ENCODE peak calls at places on chromosomes 13 and 19, in four cellular contexts. One of them, this sample, is unnamed.

GRCh38 chr19:36460046-36460445 is 29.3 kb downstream of the ZNF566 start:
- DNase-seq in neural progenitor cell: no peak
- DNase-seq in IMR-90: peak; percentile 29
- DNase-seq in hepatocyte: no peak
- DNase-seq in this sample: peak; percentile 60

GRCh38 chr13:20848203-20848602 is 54.3 kb downstream of the XPO4 start:
- DNase-seq in neural progenitor cell: no peak
- DNase-seq in IMR-90: no peak
- DNase-seq in hepatocyte: no peak
- DNase-seq in this sample: no peak

GRCh38 chr13:38308736-38309135 is 40.9 kb upstream of the UFM1 start:
- DNase-seq in neural progenitor cell: no peak
- DNase-seq in IMR-90: peak; percentile 63
- DNase-seq in hepatocyte: peak; percentile 13
- DNase-seq in this sample: no peak

GRCh38 chr13:113650275-113650674 is 7.7 kb downstream of the ATP4B start:
- DNase-seq in neural progenitor cell: no peak
- DNase-seq in IMR-90: no peak
- DNase-seq in hepatocyte: no peak
- DNase-seq in this sample: no peak

GRCh38 chr13:46202956-46203355 is 8.8 kb upstream of the LRRC63 start:
- DNase-seq in neural progenitor cell: no peak
- DNase-seq in IMR-90: no peak
- DNase-seq in hepatocyte: no peak
- DNase-seq in this sample: no peak

GRCh38 chr13:32228330-32229041 is 86.7 kb downstream of the ZAR1L start:
- DNase-seq in neural progenitor cell: no peak
- DNase-seq in IMR-90: peak; percentile 84
- DNase-seq in hepatocyte: no peak
- DNase-seq in this sample: peak; percentile 23

GRCh38 chr19:5850743-5851293 is 431 bp downstream of the FUT3 start:
- DNase-seq in neural progenitor cell: no peak
- DNase-seq in IMR-90: peak; percentile 53
- DNase-seq in hepatocyte: no peak
- DNase-seq in this sample: peak; percentile 91

GRCh38 chr13:75359266-75359665 is 122.7 kb downstream of the TBC1D4 start:
- DNase-seq in neural progenitor cell: peak; percentile 14
- DNase-seq in IMR-90: peak; percentile 94
- DNase-seq in hepatocyte: no peak
- DNase-seq in this sample: peak; percentile 91

GRCh38 chr19:31135841-31136240 is 213.4 kb downstream of the TSHZ3 start:
- DNase-seq in neural progenitor cell: no peak
- DNase-seq in IMR-90: peak; percentile 56
- DNase-seq in hepatocyte: no peak
- DNase-seq in this sample: no peak

GRCh38 chr19:33806434-33806881 is 9.8 kb downstream of the KCTD15 start:
- DNase-seq in neural progenitor cell: no peak
- DNase-seq in IMR-90: no peak
- DNase-seq in hepatocyte: no peak
- DNase-seq in this sample: peak; percentile 60

GRCh38 chr19:33804021-33804799 is 7.5 kb downstream of the KCTD15 start:
- DNase-seq in neural progenitor cell: no peak
- DNase-seq in IMR-90: peak; percentile 83
- DNase-seq in hepatocyte: peak; percentile 87
- DNase-seq in this sample: peak; percentile 94

GRCh38 chr19:33808399-33808798 is 11.7 kb downstream of the KCTD15 start:
- DNase-seq in neural progenitor cell: no peak
- DNase-seq in IMR-90: no peak
- DNase-seq in hepatocyte: no peak
- DNase-seq in this sample: peak; percentile 65

GRCh38 chr19:33805313-33805712 is 8.6 kb downstream of the KCTD15 start:
- DNase-seq in neural progenitor cell: no peak
- DNase-seq in IMR-90: no peak
- DNase-seq in hepatocyte: no peak
- DNase-seq in this sample: no peak

DNA sequence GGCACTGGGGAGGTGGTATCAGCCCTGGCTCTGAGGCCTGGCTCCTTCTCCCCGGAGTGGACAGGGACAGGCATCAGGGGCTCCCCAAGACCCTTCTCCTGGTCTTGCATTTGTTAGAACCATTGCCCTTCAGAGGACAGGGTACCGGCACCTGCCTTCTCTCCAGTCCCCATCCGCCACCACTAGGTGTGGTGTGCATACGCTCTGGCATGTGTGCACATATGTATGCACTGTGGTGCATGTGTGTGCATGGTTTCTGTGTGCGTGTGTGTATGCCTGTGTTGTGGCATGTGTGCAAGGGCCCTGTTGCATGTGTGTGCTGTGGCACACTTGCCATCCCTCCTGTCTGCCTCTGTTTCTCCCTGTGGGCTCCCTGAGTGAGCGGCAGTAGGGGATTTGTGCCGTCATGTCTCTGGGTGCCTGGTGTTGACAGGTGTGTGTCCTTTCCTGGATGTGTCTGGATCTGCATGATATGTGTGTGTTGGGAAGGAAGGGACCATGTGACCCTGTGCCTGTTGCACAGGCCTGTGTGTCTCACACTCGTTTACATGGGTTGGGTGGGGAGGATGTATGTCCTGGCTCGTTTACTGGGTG is 9.3 kb downstream of the KCTD15 start:
- DNase-seq in neural progenitor cell: no peak
- DNase-seq in IMR-90: no peak
- DNase-seq in hepatocyte: no peak
- DNase-seq in this sample: peak; percentile 30
- H4K20me1 ChIP-seq in neural progenitor cell: peaks cover 37% of the 10 kb centered on the region
- H4K20me1 ChIP-seq in IMR-90: peaks cover 6% of the 10 kb centered on the region
- H4K20me1 ChIP-seq in hepatocyte: peaks cover 2% of the 10 kb centered on the region
- H4K20me1 ChIP-seq in this sample: peaks cover 28% of the 10 kb centered on the region

GRCh38 chr19:23991170-23991569 is 76.5 kb downstream of the ZNF726 start:
- DNase-seq in neural progenitor cell: no peak
- DNase-seq in IMR-90: no peak
- DNase-seq in hepatocyte: peak; percentile 11
- DNase-seq in this sample: no peak
- TF ChIP-seq CTCF in neural progenitor cell: no peak
- TF ChIP-seq CTCF in IMR-90: no peak
- TF ChIP-seq CTCF in hepatocyte: no peak
- TF ChIP-seq CTCF in this sample: no peak

GRCh38 chr19:17110599-17110966 is 35.0 kb downstream of the MYO9B start:
- DNase-seq in neural progenitor cell: no peak
- DNase-seq in IMR-90: no peak
- DNase-seq in hepatocyte: no peak
- DNase-seq in this sample: no peak

GRCh38 chr19:17109300-17109699 is 33.7 kb downstream of the MYO9B start:
- DNase-seq in neural progenitor cell: no peak
- DNase-seq in IMR-90: no peak
- DNase-seq in hepatocyte: no peak
- DNase-seq in this sample: peak; percentile 22

GRCh38 chr19:17108453-17108784 is 32.8 kb downstream of the MYO9B start:
- DNase-seq in neural progenitor cell: no peak
- DNase-seq in IMR-90: no peak
- DNase-seq in hepatocyte: no peak
- DNase-seq in this sample: no peak

GRCh38 chr19:17111766-17112165 is 36.2 kb downstream of the MYO9B start:
- DNase-seq in neural progenitor cell: no peak
- DNase-seq in IMR-90: no peak
- DNase-seq in hepatocyte: no peak
- DNase-seq in this sample: no peak

DNA sequence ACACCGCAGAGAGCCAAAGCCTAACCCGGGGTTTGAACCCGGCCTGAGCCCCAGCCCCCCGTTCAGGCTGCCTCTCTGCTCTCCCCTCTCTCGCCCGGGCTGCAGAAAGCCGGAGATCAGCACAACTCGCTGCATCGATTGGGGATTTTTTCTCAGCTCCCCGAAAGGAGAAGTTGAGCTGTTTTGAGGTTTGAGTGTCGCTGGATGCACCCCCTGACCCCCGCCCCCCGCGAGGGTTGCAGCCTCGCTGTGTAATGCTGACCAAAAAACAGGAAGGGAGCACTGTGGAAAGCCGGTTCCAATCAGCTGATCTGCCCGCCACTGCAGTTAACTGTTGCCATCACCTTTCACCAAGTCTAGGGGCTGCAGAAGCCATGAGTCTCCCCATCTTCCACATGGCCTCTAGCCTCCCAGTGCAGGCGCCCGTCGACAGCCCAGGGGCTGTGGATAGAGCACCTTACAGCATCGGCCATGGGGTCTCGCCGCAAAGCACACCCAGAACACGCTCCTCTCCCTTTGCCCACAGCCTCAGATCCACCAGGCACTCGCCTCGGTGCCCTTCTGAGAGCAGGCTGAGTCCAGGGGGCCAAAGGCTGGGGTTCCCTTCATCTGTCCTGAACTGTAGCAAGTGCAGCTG is 34.5 kb downstream of the MYO9B start:
- DNase-seq in neural progenitor cell: no peak
- DNase-seq in IMR-90: no peak
- DNase-seq in hepatocyte: no peak
- DNase-seq in this sample: peak; percentile 82
- H3K27ac ChIP-seq in neural progenitor cell: no peak overlapping the region
- H3K27ac ChIP-seq in IMR-90: peak overlapping the region; percentile 23
- H3K27ac ChIP-seq in hepatocyte: no peak overlapping the region
- H3K27ac ChIP-seq in this sample: peak overlapping the region; percentile 49

GRCh38 chr19:49489601-49490167 is 2.3 kb downstream of the RPL13A start:
- DNase-seq in neural progenitor cell: peak; percentile 2
- DNase-seq in IMR-90: no peak
- DNase-seq in hepatocyte: no peak
- DNase-seq in this sample: no peak

GRCh38 chr19:49487277-49488045 is at the start of gene RPL13A:
- DNase-seq in neural progenitor cell: peak; percentile 100
- DNase-seq in IMR-90: peak; percentile 99
- DNase-seq in hepatocyte: peak; percentile 100
- DNase-seq in this sample: peak; percentile 99

GRCh38 chr19:49486710-49487276 is 615 bp upstream of the RPL13A start:
- DNase-seq in neural progenitor cell: no peak
- DNase-seq in IMR-90: no peak
- DNase-seq in hepatocyte: no peak
- DNase-seq in this sample: no peak

GRCh38 chr19:49488863-49489537 is 1.6 kb downstream of the RPL13A start:
- DNase-seq in neural progenitor cell: peak; percentile 16
- DNase-seq in IMR-90: no peak
- DNase-seq in hepatocyte: no peak
- DNase-seq in this sample: no peak

DNA sequence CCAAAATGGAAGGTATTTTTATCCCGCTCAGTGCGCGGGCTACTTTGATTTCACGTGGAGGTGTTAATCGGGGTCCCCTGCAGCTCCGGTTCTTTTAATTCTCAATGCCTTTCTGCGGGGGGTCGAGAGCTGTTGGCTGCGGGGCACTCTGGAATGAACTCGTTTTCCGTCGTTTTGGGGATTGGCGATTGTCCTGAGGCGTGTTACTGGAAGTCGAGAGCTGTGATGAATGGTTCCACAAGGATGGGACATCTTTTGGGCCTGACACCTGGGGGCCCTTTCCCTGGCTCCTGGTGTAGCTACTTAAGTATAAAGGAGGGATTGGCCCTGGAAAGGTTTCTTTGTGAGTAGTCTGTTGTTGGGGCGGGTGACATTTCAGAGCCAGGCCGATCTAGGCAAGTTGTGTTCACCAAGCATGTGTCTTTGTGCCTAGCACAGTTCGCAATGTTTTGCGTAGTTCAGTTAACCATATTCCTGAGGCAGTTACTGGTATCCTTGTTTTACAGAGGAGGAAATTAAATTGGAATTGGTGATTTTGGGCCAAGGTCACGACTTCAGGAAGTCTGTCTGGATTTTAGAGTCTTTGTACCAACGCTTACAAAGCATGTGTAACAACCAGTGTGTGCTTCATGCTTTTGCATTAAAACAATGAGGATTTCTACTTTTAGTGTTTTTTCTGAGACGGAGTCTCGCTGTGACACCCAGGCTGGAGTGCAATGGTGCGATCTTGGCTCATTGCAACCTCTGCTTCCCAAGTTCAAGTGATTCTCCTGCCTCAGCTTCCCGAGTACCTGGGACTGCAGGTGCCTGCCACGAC is 846 bp downstream of the RPL13A start:
- DNase-seq in neural progenitor cell: peak; percentile 85
- DNase-seq in IMR-90: no peak
- DNase-seq in hepatocyte: peak; percentile 8
- DNase-seq in this sample: peak; percentile 70
- H4K20me1 ChIP-seq in neural progenitor cell: peaks cover 42% of the 10 kb centered on the region
- H4K20me1 ChIP-seq in IMR-90: peaks cover 56% of the 10 kb centered on the region
- H4K20me1 ChIP-seq in hepatocyte: peaks cover 33% of the 10 kb centered on the region
- H4K20me1 ChIP-seq in this sample: peaks cover 45% of the 10 kb centered on the region

GRCh38 chr19:3073931-3074595 is 11.8 kb upstream of the TLE5 start:
- DNase-seq in neural progenitor cell: no peak
- DNase-seq in IMR-90: no peak
- DNase-seq in hepatocyte: no peak
- DNase-seq in this sample: peak; percentile 62
- TF ChIP-seq CTCF in neural progenitor cell: no peak
- TF ChIP-seq CTCF in IMR-90: peak; percentile 25
- TF ChIP-seq CTCF in hepatocyte: no peak
- TF ChIP-seq CTCF in this sample: peak; percentile 33

GRCh38 chr19:10137751-10138682 is 18.3 kb upstream of the EIF3G start:
- DNase-seq in neural progenitor cell: no peak
- DNase-seq in IMR-90: no peak
- DNase-seq in hepatocyte: no peak
- DNase-seq in this sample: peak; percentile 67
- H3K27ac ChIP-seq in neural progenitor cell: no peak overlapping the region
- H3K27ac ChIP-seq in IMR-90: no peak overlapping the region
- H3K27ac ChIP-seq in hepatocyte: no peak overlapping the region
- H3K27ac ChIP-seq in this sample: no peak overlapping the region

This sample was measured in osteoblast.